ENCODE peak calls at places on chromosomes 1 and 21, in five cellular contexts. S is right atrium auricular region, P is heart left ventricle, Q is right lobe of liver, E is lung. L is an unnamed sample.

GRCh38 chr1:32981003-32981909 is 16.6 kb upstream of the RNF19B start:
- DNase-seq in E (peak), S (peak), Q (no peak), P (peak), L (no peak)

GRCh38 chr1:115545791-115546733 is 95.7 kb upstream of the VANGL1 start:
- DNase-seq in S (no peak), E (no peak), P (peak), Q (no peak), L (no peak)

GRCh38 chr1:245240648-245241165 is 85.9 kb downstream of the KIF26B start:
- DNase-seq in Q (no peak), S (no peak), P (no peak), E (no peak), L (no peak)

GRCh38 chr1:64922336-64922735 is 44.0 kb downstream of the JAK1 start:
- DNase-seq in Q (no peak), P (no peak), E (no peak), S (no peak), L (no peak)

GRCh38 chr1:75233302-75233929 is 99.2 kb downstream of the LHX8 start:
- DNase-seq in E (no peak), S (no peak), Q (no peak), P (no peak), L (no peak)

GRCh38 chr1:12666141-12666735 is 22.4 kb downstream of the AADACL4 start:
- DNase-seq in S (no peak), E (no peak), P (no peak), Q (no peak), L (no peak)

GRCh38 chr1:156600733-156601121 is 552 bp downstream of the GPATCH4 start:
- DNase-seq in Q (no peak), P (no peak), S (no peak), E (no peak), L (no peak)

GRCh38 chr1:93907718-93908117 is 1.5 kb downstream of the GCLM start:
- DNase-seq in E (no peak), Q (peak), S (no peak), P (no peak), L (no peak)

GRCh38 chr1:101174722-101175121 is 62.1 kb upstream of the S1PR1 start:
- DNase-seq in Q (no peak), S (no peak), P (no peak), E (no peak), L (no peak)

GRCh38 chr1:50474859-50475809 is 51.9 kb upstream of the DMRTA2 start:
- DNase-seq in E (no peak), Q (no peak), P (no peak), S (no peak), L (no peak)

GRCh38 chr1:41354956-41355355 is 6.3 kb upstream of the FOXO6 start:
- DNase-seq in E (no peak), S (no peak), P (peak), Q (peak), L (no peak)

GRCh38 chr1:156128749-156129682 is 14.5 kb downstream of the LMNA start:
- DNase-seq in S (peak), Q (no peak), E (no peak), P (peak), L (no peak)

GRCh38 chr21:24870633-24871032 is 736.6 kb downstream of the MRPL39 start:
- DNase-seq in S (no peak), Q (no peak), E (no peak), P (no peak), L (no peak)

GRCh38 chr1:5570931-5571330 is 421.3 kb downstream of the NPHP4 start:
- DNase-seq in E (peak), S (no peak), Q (no peak), P (no peak), L (no peak)

GRCh38 chr1:88488277-88488676 is 195.8 kb upstream of the PKN2 start:
- DNase-seq in Q (no peak), E (no peak), P (no peak), S (no peak), L (no peak)

GRCh38 chr1:64570267-64570666 is 100.3 kb downstream of the CACHD1 start:
- DNase-seq in E (no peak), S (no peak), P (no peak), Q (no peak), L (no peak)

GRCh38 chr21:34498623-34499022 is 13.4 kb downstream of the KCNE1 start:
- DNase-seq in E (no peak), Q (no peak), S (peak), P (no peak), L (no peak)

GRCh38 chr1:221344693-221345092 is 397.2 kb downstream of the DUSP10 start:
- DNase-seq in E (no peak), S (no peak), P (no peak), Q (no peak), L (no peak)

GRCh38 chr1:208238710-208239517 is 5.3 kb downstream of the PLXNA2 start:
- DNase-seq in Q (no peak), E (no peak), P (no peak), S (peak), L (no peak)

GRCh38 chr1:163844393-163844948 is 522.7 kb downstream of the NUF2 start:
- DNase-seq in S (no peak), P (peak), Q (no peak), E (no peak), L (no peak)

GRCh38 chr1:18681423-18681835 is 50.8 kb downstream of the PAX7 start:
- DNase-seq in P (no peak), E (peak), S (no peak), Q (no peak), L (no peak)

GRCh38 chr1:42328916-42329496 is 6.0 kb downstream of the FOXJ3 start:
- DNase-seq in S (no peak), Q (no peak), E (no peak), P (no peak), L (no peak)

GRCh38 chr1:5595531-5596170 is 396.6 kb downstream of the NPHP4 start:
- DNase-seq in P (no peak), E (peak), Q (no peak), S (peak), L (peak)

GRCh38 chr1:161166669-161167548 is 683 bp downstream of the PPOX start:
- DNase-seq in E (no peak), P (no peak), S (no peak), Q (no peak), L (no peak)

GRCh38 chr1:25802915-25803314 is 2.9 kb downstream of the SELENON start:
- DNase-seq in P (no peak), E (no peak), Q (no peak), S (no peak), L (no peak)
- TF ChIP-seq CTCF in P (no peak), E (no peak), Q (no peak), S (no peak), L (peak)

GRCh38 chr1:158873141-158873540 is 42.0 kb downstream of the MNDA start:
- DNase-seq in P (no peak), S (no peak), E (no peak), Q (no peak), L (no peak)
- TF ChIP-seq CTCF in P (no peak), S (no peak), E (no peak), Q (no peak), L (no peak)

DNA sequence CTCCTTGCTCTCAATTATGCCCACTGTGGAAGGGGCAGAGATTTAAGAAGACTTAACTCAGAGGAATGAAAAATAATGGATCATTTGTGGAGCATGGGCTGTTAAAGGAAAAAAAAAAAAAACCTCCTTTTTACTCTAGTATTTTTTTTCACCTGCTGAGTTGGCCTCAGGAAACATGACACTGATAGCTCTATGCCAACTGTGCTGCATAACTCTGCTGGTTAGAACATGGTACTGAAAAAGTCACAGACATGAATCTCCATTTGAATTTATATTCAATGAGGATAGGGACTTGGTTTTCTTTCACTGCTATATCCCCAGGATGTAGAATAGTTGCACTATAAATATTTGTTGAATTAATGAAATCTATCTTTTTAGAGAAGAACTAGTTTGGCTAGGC is 86.2 kb upstream of the KIAA0040 start:
- DNase-seq in S (no peak), E (no peak), P (no peak), Q (no peak), L (no peak)
- TF ChIP-seq CTCF in S (no peak), E (no peak), P (no peak), Q (no peak), L (peak)

DNA sequence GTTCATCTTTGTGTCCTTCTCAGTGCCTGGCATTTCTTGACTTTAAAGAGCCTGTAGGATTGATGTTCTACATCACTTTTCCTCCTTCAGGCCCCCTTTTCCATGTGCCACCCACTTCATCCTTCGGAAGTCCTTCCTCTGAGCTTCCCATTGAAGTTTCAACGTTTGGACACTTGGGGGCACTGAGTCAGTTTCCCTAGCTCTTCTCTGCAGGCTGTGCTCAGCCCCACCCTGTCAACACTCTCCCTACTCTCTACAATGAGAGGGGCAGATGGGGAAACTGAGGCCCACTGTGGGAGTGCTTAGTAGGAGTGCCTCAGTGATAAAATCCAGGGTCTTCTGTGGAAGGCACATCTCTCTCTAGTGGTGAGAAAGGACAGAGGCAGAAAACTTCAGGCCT is 11.9 kb downstream of the KCNJ10 start:
- DNase-seq in P (no peak), S (no peak), Q (no peak), E (no peak), L (no peak)
- TF ChIP-seq CTCF in P (peak), S (no peak), Q (no peak), E (no peak), L (peak)

DNA sequence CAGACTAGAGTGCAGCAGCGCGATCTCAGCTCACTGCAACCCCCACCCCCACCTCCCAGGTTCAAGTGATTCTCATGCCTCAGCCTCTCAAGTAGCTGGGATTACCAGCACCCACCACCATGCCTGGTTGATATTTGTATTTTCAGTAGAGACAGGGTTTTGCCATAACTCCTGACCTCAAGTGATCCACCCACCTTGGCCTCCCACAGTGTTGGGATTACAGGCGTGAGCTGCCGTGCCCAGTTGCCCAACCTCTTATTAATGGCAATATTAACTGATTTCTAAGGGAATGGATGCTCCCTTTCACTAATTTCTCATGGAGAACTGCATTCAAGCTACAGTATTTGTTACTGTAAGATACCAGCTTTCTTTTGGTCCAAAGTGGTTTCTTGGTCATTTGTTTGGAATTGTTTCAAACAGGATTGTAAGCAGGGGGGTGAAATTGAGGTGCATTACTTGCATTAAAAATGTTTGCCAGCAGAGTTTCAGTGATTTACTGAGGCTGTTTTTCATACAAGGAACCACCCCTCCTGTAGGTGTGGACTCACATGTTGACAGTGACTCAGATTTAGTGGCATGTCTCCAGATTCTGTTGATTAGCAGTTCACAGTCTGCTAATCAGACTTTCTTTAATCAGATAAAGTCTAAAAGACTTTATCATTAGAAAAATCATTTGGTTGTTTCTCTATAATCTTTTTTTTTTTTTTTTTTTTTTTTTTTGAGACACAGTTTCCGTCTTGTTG is 3.9 kb upstream of the TGFBR3 start:
- DNase-seq in Q (no peak), P (no peak), S (no peak), E (no peak), L (no peak)
- TF ChIP-seq CTCF in Q (no peak), P (no peak), S (no peak), E (no peak), L (no peak)

DNA sequence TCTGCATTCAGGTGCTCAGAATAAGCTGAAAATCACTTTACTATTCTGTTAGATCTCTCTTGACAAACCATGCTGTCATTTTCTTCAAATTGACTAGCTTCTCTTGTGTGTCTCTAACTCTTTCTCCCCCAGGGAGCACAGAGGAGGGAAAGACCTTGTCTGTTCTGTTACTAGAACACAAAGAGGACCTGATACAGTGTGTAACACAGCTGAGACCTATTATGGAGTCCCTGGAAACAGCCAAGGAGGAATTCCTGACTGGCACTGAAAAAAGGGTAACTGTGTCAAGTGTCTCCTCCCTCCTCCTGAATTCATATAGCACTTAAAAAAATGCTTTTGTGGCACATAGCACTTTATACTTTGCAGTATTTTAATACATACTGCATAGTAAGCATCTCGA is 50.5 kb downstream of the ZBTB40 start:
- DNase-seq in P (no peak), Q (no peak), E (no peak), S (no peak), L (no peak)
- TF ChIP-seq CTCF in P (no peak), Q (no peak), E (no peak), S (no peak), L (no peak)

GRCh38 chr1:6953216-6953615 is 168.0 kb downstream of the CAMTA1 start:
- DNase-seq in Q (no peak), E (no peak), S (no peak), P (no peak), L (no peak)
- TF ChIP-seq CTCF in Q (no peak), E (no peak), S (no peak), P (no peak), L (no peak)

L was measured in type B pancreatic cell.